ENCODE peak calls at places on chromosomes 3 and 15, in nine cellular contexts. S is heart right ventricle; F is CD8-positive, alpha-beta T cell; C is left lung; V is tibial nerve; I is adrenal gland; J is cardiac fibroblast; A is astrocyte; R is ovary. Z is an unnamed sample.

GRCh38 chr15:39610665-39611064 is 29.8 kb downstream of the THBS1 start:
- DNase-seq in S (no peak), F (no peak), C (no peak), V (no peak), I (no peak), J (no peak), A (no peak), R (no peak), Z (no peak)

GRCh38 chr3:142947352-142947751 is 16.1 kb downstream of the PAQR9 start:
- DNase-seq in S (no peak), F (no peak), C (peak), V (no peak), I (no peak), J (no peak), A (no peak), R (no peak), Z (no peak)

GRCh38 chr15:68217341-68217740 is 12.2 kb downstream of the CLN6 start:
- DNase-seq in S (no peak), F (no peak), C (no peak), V (no peak), I (no peak), J (no peak), A (no peak), R (no peak), Z (no peak)

GRCh38 chr3:123909785-123910184 is 25.7 kb upstream of the MYLK start:
- DNase-seq in S (no peak), F (no peak), C (no peak), V (no peak), I (no peak), J (no peak), A (no peak), R (no peak), Z (no peak)

GRCh38 chr3:88589131-88589530 is 439.4 kb downstream of the C3orf38 start:
- DNase-seq in S (no peak), F (no peak), C (no peak), V (no peak), I (no peak), J (no peak), A (no peak), R (no peak), Z (no peak)

GRCh38 chr3:30481241-30481640 is 125.2 kb upstream of the TGFBR2 start:
- DNase-seq in S (no peak), F (no peak), C (no peak), V (no peak), I (no peak), J (no peak), A (no peak), R (no peak), Z (no peak)

GRCh38 chr15:40498418-40498817 is 27.6 kb downstream of the CHST14 start:
- DNase-seq in S (no peak), F (no peak), C (no peak), V (no peak), I (no peak), J (no peak), A (peak), R (no peak), Z (no peak)

GRCh38 chr15:99151156-99151555 is 46.3 kb downstream of the SYNM start:
- DNase-seq in S (no peak), F (no peak), C (no peak), V (no peak), I (no peak), J (no peak), A (no peak), R (no peak), Z (no peak)

GRCh38 chr3:10763248-10763620 is 52.8 kb upstream of the SLC6A11 start:
- DNase-seq in S (no peak), F (no peak), C (no peak), V (no peak), I (no peak), J (no peak), A (no peak), R (no peak), Z (no peak)

GRCh38 chr15:39591896-39592315 is 11.0 kb downstream of the THBS1 start:
- DNase-seq in S (no peak), F (no peak), C (no peak), V (no peak), I (no peak), J (peak), A (no peak), R (no peak), Z (no peak)

GRCh38 chr3:110526732-110527727 is 544.6 kb upstream of the NECTIN3 start:
- DNase-seq in S (no peak), F (no peak), C (no peak), V (no peak), I (no peak), J (peak), A (peak), R (no peak), Z (no peak)

GRCh38 chr3:30135190-30135589 is 471.2 kb upstream of the TGFBR2 start:
- DNase-seq in S (peak), F (no peak), C (no peak), V (no peak), I (no peak), J (no peak), A (no peak), R (no peak), Z (no peak)

GRCh38 chr3:17021614-17022013 is 136.9 kb downstream of the PLCL2 start:
- DNase-seq in S (no peak), F (no peak), C (no peak), V (no peak), I (no peak), J (no peak), A (no peak), R (no peak), Z (no peak)

GRCh38 chr15:75024102-75024636 is 779 bp downstream of the PPCDC start:
- DNase-seq in S (no peak), F (no peak), C (no peak), V (peak), I (peak), J (peak), A (peak), R (no peak), Z (peak)

GRCh38 chr15:33064878-33065277 is 129.6 kb downstream of the FMN1 start:
- DNase-seq in S (no peak), F (no peak), C (no peak), V (no peak), I (no peak), J (peak), A (peak), R (no peak), Z (no peak)

GRCh38 chr3:52121459-52121795 is 32.8 kb downstream of the POC1A start:
- DNase-seq in S (peak), F (no peak), C (no peak), V (no peak), I (peak), J (peak), A (no peak), R (no peak), Z (peak)

GRCh38 chr3:126934149-126934548 is 48.8 kb upstream of the PLXNA1 start:
- DNase-seq in S (no peak), F (no peak), C (no peak), V (no peak), I (no peak), J (no peak), A (peak), R (no peak), Z (no peak)

GRCh38 chr15:100723323-100723801 is 121.0 kb downstream of the ASB7 start:
- DNase-seq in S (no peak), F (no peak), C (no peak), V (peak), I (no peak), J (no peak), A (no peak), R (no peak), Z (peak)

GRCh38 chr15:89462198-89462912 is 34.0 kb downstream of the RHCG start:
- DNase-seq in S (no peak), F (no peak), C (no peak), V (no peak), I (no peak), J (peak), A (peak), R (no peak), Z (peak)

GRCh38 chr3:158780795-158781590 is 20.9 kb upstream of the MFSD1 start:
- DNase-seq in S (no peak), F (no peak), C (no peak), V (no peak), I (no peak), J (peak), A (no peak), R (no peak), Z (no peak)

GRCh38 chr3:120615863-120616599 is 19.9 kb downstream of the NDUFB4 start:
- DNase-seq in S (peak), F (no peak), C (no peak), V (no peak), I (peak), J (peak), A (peak), R (no peak), Z (peak)

GRCh38 chr15:39472661-39473657 is 107.9 kb upstream of the THBS1 start:
- DNase-seq in S (peak), F (no peak), C (no peak), V (peak), I (peak), J (peak), A (peak), R (peak), Z (peak)

GRCh38 chr15:40338041-40338657 is 2.6 kb downstream of the CCDC9B start:
- DNase-seq in S (peak), F (peak), C (peak), V (peak), I (peak), J (peak), A (no peak), R (peak), Z (peak)

GRCh38 chr3:25901796-25902195 is 111.9 kb downstream of the OXSM start:
- DNase-seq in S (no peak), F (no peak), C (no peak), V (no peak), I (no peak), J (no peak), A (no peak), R (no peak), Z (no peak)

GRCh38 chr15:49901867-49902775 is 216.9 kb downstream of the ATP8B4 start:
- DNase-seq in S (no peak), F (no peak), C (no peak), V (no peak), I (no peak), J (peak), A (peak), R (no peak), Z (no peak)
- TF ChIP-seq CTCF in S (no peak), F (no peak), C (no peak), V (peak), I (peak), J (peak), A (peak), R (no peak), Z (no peak)

DNA sequence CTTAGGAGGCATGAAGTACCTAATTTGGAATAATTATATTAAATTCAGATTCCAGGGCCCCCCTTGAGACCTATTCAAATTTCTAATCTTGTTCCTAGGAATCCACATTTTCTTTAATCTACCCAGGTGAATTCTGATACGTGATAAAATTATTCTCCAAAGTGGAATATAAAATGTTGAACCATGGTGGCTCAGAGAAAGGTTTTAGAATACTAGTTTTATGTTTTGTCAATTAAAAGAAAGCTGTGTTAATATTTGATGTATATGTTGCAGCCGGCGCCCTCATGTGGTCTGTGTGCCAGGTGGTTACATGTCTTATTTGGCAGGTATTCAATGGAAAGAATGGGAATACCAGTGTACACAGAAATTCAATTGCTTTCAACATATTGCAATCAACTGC is 321.8 kb downstream of the FEZF2 start:
- DNase-seq in S (no peak), F (no peak), C (peak), V (no peak), I (peak), J (peak), A (no peak), R (no peak), Z (peak)
- TF ChIP-seq CTCF in S (no peak), F (no peak), C (no peak), V (no peak), I (peak), J (peak), A (peak), R (no peak), Z (peak)

GRCh38 chr3:45544719-45545296 is 49.7 kb upstream of the LIMD1 start:
- DNase-seq in S (no peak), F (no peak), C (no peak), V (no peak), I (no peak), J (no peak), A (no peak), R (no peak), Z (no peak)
- TF ChIP-seq CTCF in S (no peak), F (no peak), C (no peak), V (no peak), I (no peak), J (peak), A (no peak), R (no peak), Z (no peak)

GRCh38 chr3:86695752-86696151 is 295.2 kb downstream of the VGLL3 start:
- DNase-seq in S (no peak), F (no peak), C (no peak), V (no peak), I (no peak), J (no peak), A (no peak), R (no peak), Z (no peak)
- TF ChIP-seq CTCF in S (no peak), F (no peak), C (no peak), V (no peak), I (no peak), J (no peak), A (no peak), R (no peak), Z (no peak)

DNA sequence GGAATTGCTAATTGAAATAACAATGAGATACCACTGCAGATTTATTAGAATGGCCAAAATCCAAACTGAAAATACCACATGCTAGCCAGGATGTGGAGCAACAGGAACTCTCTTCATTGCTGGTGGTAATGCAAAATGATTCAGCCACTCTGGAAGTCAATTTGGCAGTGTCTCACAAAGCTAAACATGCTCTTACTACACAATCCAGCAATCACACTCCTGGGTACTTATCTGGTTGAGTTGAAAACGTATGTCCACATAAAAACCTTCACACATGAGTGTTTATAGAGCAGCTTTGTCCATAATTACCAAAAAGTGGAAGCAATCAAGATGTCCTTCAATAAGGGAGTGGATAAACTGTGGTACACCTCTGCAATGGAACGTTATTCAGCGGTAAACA is 113.3 kb downstream of the SMAD6 start:
- DNase-seq in S (no peak), F (no peak), C (no peak), V (no peak), I (no peak), J (peak), A (peak), R (no peak), Z (no peak)
- TF ChIP-seq CTCF in S (no peak), F (no peak), C (no peak), V (no peak), I (no peak), J (no peak), A (no peak), R (no peak), Z (no peak)